ENCODE peak calls at places on chromosomes 13 and 19, in six cellular contexts. One of them, this sample, is unnamed.

GRCh38 chr13:89806594-89806993 is 1540.9 kb upstream of the MIR17HG start:
- DNase-seq in GM03348: no peak
- DNase-seq in NCI-H1092: no peak
- DNase-seq in aorta: no peak
- DNase-seq in left cardiac atrium: no peak
- DNase-seq in stimulated activated CD4-positive, alpha-beta T cell treated with anti-CD3 and anti-CD28 coated beads, Interleukin-1b, Interleukin-23, amount 100 ng/mL, for 24 hours: no peak
- DNase-seq in this sample: no peak

GRCh38 chr13:101783554-101783953 is 331.1 kb downstream of the ITGBL1 start:
- DNase-seq in stimulated activated CD4-positive, alpha-beta T cell treated with anti-CD3 and anti-CD28 coated beads, Interleukin-1b, Interleukin-23, amount 100 ng/mL, for 24 hours: no peak
- DNase-seq in aorta: no peak
- DNase-seq in NCI-H1092: no peak
- DNase-seq in left cardiac atrium: no peak
- DNase-seq in GM03348: no peak
- DNase-seq in this sample: no peak

GRCh38 chr19:34173145-34173956 is 1.0 kb downstream of the LSM14A start:
- DNase-seq in NCI-H1092: no peak
- DNase-seq in aorta: no peak
- DNase-seq in GM03348: peak; percentile 42
- DNase-seq in stimulated activated CD4-positive, alpha-beta T cell treated with anti-CD3 and anti-CD28 coated beads, Interleukin-1b, Interleukin-23, amount 100 ng/mL, for 24 hours: peak; percentile 4
- DNase-seq in left cardiac atrium: peak; percentile 49
- DNase-seq in this sample: peak; percentile 77

GRCh38 chr19:10836478-10837325 is 690 bp upstream of the TMED1 start:
- DNase-seq in NCI-H1092: peak; percentile 87
- DNase-seq in left cardiac atrium: peak; percentile 89
- DNase-seq in GM03348: no peak
- DNase-seq in stimulated activated CD4-positive, alpha-beta T cell treated with anti-CD3 and anti-CD28 coated beads, Interleukin-1b, Interleukin-23, amount 100 ng/mL, for 24 hours: peak; percentile 54
- DNase-seq in aorta: peak; percentile 94
- DNase-seq in this sample: peak; percentile 89

GRCh38 chr19:34994643-34995471 is 5.3 kb upstream of the GRAMD1A start:
- DNase-seq in NCI-H1092: no peak
- DNase-seq in stimulated activated CD4-positive, alpha-beta T cell treated with anti-CD3 and anti-CD28 coated beads, Interleukin-1b, Interleukin-23, amount 100 ng/mL, for 24 hours: no peak
- DNase-seq in aorta: peak; percentile 76
- DNase-seq in left cardiac atrium: peak; percentile 73
- DNase-seq in GM03348: no peak
- DNase-seq in this sample: peak; percentile 89

GRCh38 chr13:32669030-32669646 is 82.9 kb downstream of the PDS5B start:
- DNase-seq in left cardiac atrium: no peak
- DNase-seq in stimulated activated CD4-positive, alpha-beta T cell treated with anti-CD3 and anti-CD28 coated beads, Interleukin-1b, Interleukin-23, amount 100 ng/mL, for 24 hours: no peak
- DNase-seq in NCI-H1092: peak; percentile 13
- DNase-seq in aorta: no peak
- DNase-seq in GM03348: peak; percentile 45
- DNase-seq in this sample: no peak

GRCh38 chr13:72530471-72530870 is 197.0 kb downstream of the MZT1 start:
- DNase-seq in left cardiac atrium: no peak
- DNase-seq in aorta: no peak
- DNase-seq in NCI-H1092: no peak
- DNase-seq in GM03348: no peak
- DNase-seq in stimulated activated CD4-positive, alpha-beta T cell treated with anti-CD3 and anti-CD28 coated beads, Interleukin-1b, Interleukin-23, amount 100 ng/mL, for 24 hours: no peak
- DNase-seq in this sample: no peak

GRCh38 chr13:49097374-49097773 is 121.7 kb downstream of the FNDC3A start:
- DNase-seq in GM03348: no peak
- DNase-seq in stimulated activated CD4-positive, alpha-beta T cell treated with anti-CD3 and anti-CD28 coated beads, Interleukin-1b, Interleukin-23, amount 100 ng/mL, for 24 hours: no peak
- DNase-seq in NCI-H1092: no peak
- DNase-seq in left cardiac atrium: no peak
- DNase-seq in aorta: no peak
- DNase-seq in this sample: no peak

GRCh38 chr13:35930665-35931631 is 200.2 kb downstream of the DCLK1 start:
- DNase-seq in aorta: no peak
- DNase-seq in GM03348: no peak
- DNase-seq in left cardiac atrium: no peak
- DNase-seq in NCI-H1092: no peak
- DNase-seq in stimulated activated CD4-positive, alpha-beta T cell treated with anti-CD3 and anti-CD28 coated beads, Interleukin-1b, Interleukin-23, amount 100 ng/mL, for 24 hours: no peak
- DNase-seq in this sample: no peak

GRCh38 chr13:30737511-30738342 is 2.4 kb downstream of the ALOX5AP start:
- DNase-seq in GM03348: no peak
- DNase-seq in NCI-H1092: no peak
- DNase-seq in left cardiac atrium: no peak
- DNase-seq in aorta: no peak
- DNase-seq in stimulated activated CD4-positive, alpha-beta T cell treated with anti-CD3 and anti-CD28 coated beads, Interleukin-1b, Interleukin-23, amount 100 ng/mL, for 24 hours: no peak
- DNase-seq in this sample: no peak